ENCODE peak calls at places on chromosomes 13 and 19, in five cellular contexts. K is epithelial cell of esophagus; E is AG04449; R is stimulated activated CD4-positive, alpha-beta T cell treated with anti-CD3 and anti-CD28 coated beads, TNF-alpha, amount 100 ng/mL, for 24 hours; L is heart left ventricle. B is an unnamed sample.

GRCh38 chr19:55147408-55148251 is 1.4 kb downstream of the TNNT1 start:
- DNase-seq in K (no peak), E (no peak), R (no peak), L (no peak), B (no peak)

GRCh38 chr19:17415107-17415506 is 4.7 kb upstream of the MVB12A start:
- DNase-seq in K (no peak), E (no peak), R (no peak), L (no peak), B (no peak)

GRCh38 chr19:12364391-12365093 is 941 bp downstream of the ZNF442 start:
- DNase-seq in K (peak), E (no peak), R (no peak), L (peak), B (peak)

GRCh38 chr13:50732712-50733111 is 110.8 kb downstream of the DLEU7 start:
- DNase-seq in K (peak), E (peak), R (no peak), L (no peak), B (no peak)

GRCh38 chr13:44710576-44710975 is 134.4 kb upstream of the TSC22D1 start:
- DNase-seq in K (peak), E (peak), R (no peak), L (no peak), B (no peak)

GRCh38 chr19:43519436-43520088 is 7.4 kb downstream of the ETHE1 start:
- DNase-seq in K (peak), E (peak), R (peak), L (peak), B (peak)

GRCh38 chr19:46862974-46863632 is 2.3 kb downstream of the ARHGAP35 start:
- DNase-seq in K (no peak), E (no peak), R (no peak), L (no peak), B (no peak)

GRCh38 chr13:109214393-109214792 is 572.0 kb downstream of the IRS2 start:
- DNase-seq in K (no peak), E (no peak), R (no peak), L (no peak), B (no peak)

GRCh38 chr13:109146912-109147624 is 517.7 kb downstream of the MYO16 start:
- DNase-seq in K (peak), E (no peak), R (no peak), L (no peak), B (no peak)

GRCh38 chr19:16303755-16304154 is 20.9 kb upstream of the KLF2 start:
- DNase-seq in K (no peak), E (no peak), R (no peak), L (no peak), B (no peak)

GRCh38 chr13:50129923-50130685 is 114.9 kb downstream of the KCNRG start:
- DNase-seq in K (peak), E (no peak), R (no peak), L (peak), B (no peak)

GRCh38 chr19:49390131-49390977 is 2.3 kb downstream of the KASH5 start:
- DNase-seq in K (no peak), E (no peak), R (no peak), L (no peak), B (no peak)

B was measured in stimulated activated effector memory CD8-positive, alpha-beta T cell treated with anti-CD3 and anti-CD28 coated beads, Interleukin-12 subunit alpha, Interleukin-12 subunit beta, amount 100 ng/mL, for 72 hours.